ENCODE peak calls at places on chromosomes 6 and 20, in four cellular contexts. N is H1, J is HepG2, C is HCT116. T is an unnamed sample.
A peak's percentile ranks its signal among the peaks of the same experiment; 100 is the strongest.

GRCh38 chr6:39814236-39814635 is 22.1 kb downstream of the DAAM2 start:
- DNase-seq in J (no peak), N (no peak), C (no peak), T (no peak)

GRCh38 chr20:37498066-37498702 is 22.9 kb upstream of the NNAT start:
- DNase-seq in J (no peak), C (no peak), N (no peak), T (no peak)

GRCh38 chr20:63255911-63256704 is 1.8 kb upstream of the NKAIN4 start:
- DNase-seq in N (no peak), J (no peak), C (no peak), T (no peak)

GRCh38 chr6:42796171-42796570 is 14.3 kb downstream of the BICRAL start:
- DNase-seq in N (no peak), J (no peak), C (no peak), T (peak; percentile 49)

GRCh38 chr6:161882196-161882595 is 608.3 kb upstream of the AGPAT4 start:
- DNase-seq in N (no peak), C (no peak), J (no peak), T (no peak)

GRCh38 chr6:149324428-149324827 is 6.9 kb downstream of the TAB2 start:
- DNase-seq in N (no peak), J (no peak), C (no peak), T (no peak)

GRCh38 chr6:25173951-25174474 is 105.2 kb upstream of the CARMIL1 start:
- DNase-seq in N (no peak), J (peak; percentile 60), C (peak; percentile 70), T (no peak)

GRCh38 chr6:75856902-75857301 is 107.9 kb downstream of the MYO6 start:
- DNase-seq in C (no peak), N (no peak), J (no peak), T (no peak)

GRCh38 chr6:131053546-131054240 is 9.4 kb downstream of the EPB41L2 start:
- DNase-seq in N (no peak), C (no peak), J (no peak), T (no peak)

GRCh38 chr6:168021581-168021980 is 24.1 kb downstream of the KIF25 start:
- DNase-seq in N (no peak), C (no peak), J (no peak), T (no peak)

GRCh38 chr6:165223736-165224135 is 85.7 kb downstream of the C6orf118 start:
- DNase-seq in J (no peak), N (no peak), C (no peak), T (no peak)

GRCh38 chr20:14966203-14966602 is 628.8 kb upstream of the FLRT3 start:
- DNase-seq in J (no peak), N (no peak), C (no peak), T (no peak)

GRCh38 chr6:5671162-5671561 is 335.6 kb downstream of the NRN1 start:
- DNase-seq in N (no peak), C (no peak), J (peak; percentile 28), T (peak; percentile 63)

DNA sequence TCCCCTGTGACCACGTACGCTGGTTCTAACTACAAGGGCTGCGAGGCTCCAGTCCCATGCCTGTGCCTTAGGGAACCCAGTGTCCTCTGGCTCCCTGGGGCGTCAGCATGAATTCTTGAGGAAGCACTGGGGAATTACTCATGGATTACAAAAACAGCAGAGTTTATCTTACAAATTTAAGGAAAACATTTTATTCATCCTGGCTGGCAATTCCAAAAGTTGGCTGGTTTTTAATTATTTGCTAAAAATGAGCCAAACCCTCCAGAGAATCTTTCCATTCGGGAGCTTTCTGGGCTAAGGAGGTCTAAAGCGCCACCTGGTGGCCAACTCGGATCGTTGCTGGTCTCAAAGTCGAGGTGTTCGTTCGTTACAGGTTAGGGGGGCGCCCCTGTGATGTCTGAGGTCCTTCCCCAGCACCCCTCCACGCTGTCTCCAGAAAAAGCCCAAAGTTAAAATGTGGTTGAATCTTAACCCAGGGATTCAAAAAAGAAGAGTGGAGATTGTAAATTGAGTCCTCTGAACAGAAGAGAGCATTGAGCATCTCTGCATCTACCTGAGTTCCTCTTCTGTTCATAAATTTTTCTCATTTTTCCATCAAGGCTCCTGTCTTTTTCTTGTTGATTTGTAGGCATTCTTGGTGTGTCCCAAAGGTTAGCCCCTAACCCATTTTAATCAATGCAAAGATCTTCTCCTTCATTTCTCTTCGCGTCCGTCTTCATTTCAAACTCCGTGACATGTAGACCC is 99.4 kb downstream of the BFSP1 start:
- DNase-seq in N (peak; percentile 85), C (peak; percentile 19), J (peak; percentile 57), T (peak; percentile 65)
- TF ChIP-seq FOSL1 in N (no peak), C (no peak), J (no peak), T (no peak)

DNA sequence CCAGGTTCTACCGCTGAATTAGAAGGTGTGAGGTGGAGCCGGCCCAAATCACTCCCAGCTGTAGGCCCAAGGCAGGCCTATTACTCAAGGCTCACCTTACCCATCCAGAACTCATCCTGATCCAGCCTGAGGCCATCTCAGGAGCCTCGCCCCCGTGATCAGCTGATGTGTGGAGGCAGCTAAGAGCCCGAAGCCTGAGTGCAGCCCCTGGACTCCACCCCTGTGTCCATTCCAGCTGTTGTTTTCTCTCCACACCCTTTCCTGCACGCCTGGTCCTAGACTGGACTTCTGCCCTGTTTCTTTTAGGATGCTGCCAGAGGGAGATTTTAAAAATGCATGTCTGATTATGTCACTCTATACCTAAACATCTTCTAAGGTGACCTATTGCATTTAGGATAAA is 124.7 kb upstream of the SUPT3H start:
- DNase-seq in C (no peak), J (no peak), N (no peak), T (no peak)
- TF ChIP-seq FOSL1 in C (no peak), J (no peak), N (no peak), T (no peak)

DNA sequence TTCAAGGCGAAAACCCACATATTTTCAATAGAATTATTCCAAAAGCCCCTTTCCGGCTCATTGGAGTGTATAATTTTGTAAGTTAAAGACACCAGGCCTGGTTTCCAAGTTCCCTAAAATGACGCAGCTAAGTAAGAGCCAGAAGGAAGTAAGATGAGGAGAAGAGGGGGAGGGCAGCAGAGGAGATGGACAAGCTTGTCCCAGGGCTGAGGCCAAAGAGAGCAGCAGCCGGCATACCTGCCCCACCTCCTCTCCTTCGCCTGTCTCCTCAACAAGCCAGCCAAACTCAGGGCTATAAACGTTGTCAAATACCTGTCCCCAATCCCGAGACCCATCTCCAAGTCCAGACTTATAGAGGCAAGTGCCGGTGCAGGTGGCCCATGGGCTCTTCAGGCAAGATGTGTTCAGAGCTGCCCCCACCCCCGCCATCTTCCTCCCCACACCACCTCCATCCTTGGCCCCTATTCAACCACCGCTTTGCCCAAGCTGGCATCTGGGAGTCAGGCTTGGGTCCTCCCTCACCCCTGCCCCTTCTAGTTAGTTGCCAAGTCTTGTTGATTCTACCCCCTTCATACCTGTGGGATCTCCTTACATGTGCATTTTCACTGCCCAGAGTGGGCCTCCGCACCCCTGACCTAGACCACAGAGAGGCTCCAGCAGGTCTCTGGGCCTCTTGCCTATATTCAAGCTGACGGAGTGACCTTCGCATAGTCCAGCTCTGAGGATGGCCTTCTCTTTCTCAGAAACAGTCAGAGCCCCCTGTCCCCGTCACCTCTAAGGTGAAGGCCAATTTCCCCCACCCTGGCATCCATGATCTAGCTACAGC is 75.7 kb upstream of the SIRPA start:
- DNase-seq in J (no peak), C (no peak), N (no peak), T (no peak)
- TF ChIP-seq FOSL1 in J (no peak), C (no peak), N (no peak), T (no peak)

GRCh38 chr6:17994019-17994418 is 6.6 kb upstream of the KIF13A start:
- DNase-seq in N (no peak), C (no peak), J (no peak), T (no peak)
- TF ChIP-seq FOSL1 in N (no peak), C (no peak), J (no peak), T (peak; percentile 3)

DNA sequence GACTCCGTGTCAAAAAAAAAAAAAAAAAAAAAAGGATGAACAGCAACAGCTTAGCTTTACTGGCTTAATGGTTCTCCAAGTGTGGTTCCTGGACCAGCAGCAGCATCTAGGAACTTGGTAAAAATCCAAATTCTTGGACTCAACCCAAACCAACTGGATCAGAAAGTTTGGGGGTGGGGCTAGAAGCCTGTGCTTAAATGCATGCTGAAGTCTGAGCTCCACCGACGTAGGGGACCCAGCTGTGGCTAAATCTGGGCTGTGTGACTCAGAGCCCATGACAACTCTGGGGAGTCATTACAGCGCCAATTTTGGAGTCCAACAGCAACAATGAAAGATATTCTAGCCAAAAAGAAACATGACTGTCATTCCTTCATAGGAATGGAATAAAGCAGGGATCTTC is 13.6 kb upstream of the CHD6 start:
- DNase-seq in N (no peak), J (no peak), C (no peak), T (no peak)
- TF ChIP-seq FOSL1 in N (no peak), J (no peak), C (no peak), T (no peak)

GRCh38 chr6:36075656-36076055 is 48.0 kb downstream of the MAPK14 start:
- DNase-seq in N (no peak), J (peak; percentile 71), C (peak; percentile 6), T (peak; percentile 53)
- TF ChIP-seq FOSL1 in N (no peak), J (no peak), C (no peak), T (no peak)

GRCh38 chr6:135183532-135184440 is 2.7 kb downstream of the MYB start:
- DNase-seq in J (peak; percentile 55), N (peak; percentile 79), C (peak; percentile 83), T (peak; percentile 66)

GRCh38 chr6:135182120-135182992 is 1.2 kb downstream of the MYB start:
- DNase-seq in N (peak; percentile 66), J (no peak), C (no peak), T (peak; percentile 46)

GRCh38 chr6:135180458-135181332 is at the start of gene MYB:
- DNase-seq in J (no peak), C (no peak), N (peak; percentile 81), T (peak; percentile 92)

GRCh38 chr6:135181333-135182119 is 418 bp downstream of the MYB start:
- DNase-seq in C (no peak), N (no peak), J (no peak), T (no peak)

DNA sequence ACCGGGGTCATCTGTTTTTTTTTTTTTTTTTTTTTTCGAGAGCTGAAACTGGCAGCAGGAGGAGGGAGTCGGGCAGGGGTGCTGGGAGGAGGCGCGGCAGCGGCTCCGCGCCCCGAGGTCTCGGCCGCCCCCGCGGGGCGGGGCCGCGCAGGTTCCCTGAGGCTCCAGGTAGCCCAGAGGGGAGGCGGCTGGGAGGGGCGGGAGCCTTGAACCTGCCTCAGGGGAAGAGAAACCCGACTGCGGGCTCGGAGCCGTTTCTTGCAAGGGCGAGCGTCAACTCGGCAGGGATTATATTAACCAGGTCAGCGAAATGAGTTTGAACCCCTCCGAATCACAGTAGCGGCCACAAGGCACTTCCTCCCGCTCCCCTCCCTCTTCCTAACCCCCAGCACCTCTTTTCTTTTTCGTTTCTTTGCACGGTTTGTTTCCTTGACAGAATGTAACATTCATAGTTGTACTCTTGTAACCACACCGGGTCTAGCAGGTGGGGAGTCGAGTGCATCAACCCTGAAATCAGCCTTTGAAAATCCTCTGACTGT is 2.0 kb downstream of the MYB start:
- DNase-seq in J (no peak), C (no peak), N (peak; percentile 74), T (peak; percentile 84)
- TF ChIP-seq FOSL1 in J (no peak), C (no peak), N (no peak), T (no peak)